ENCODE peak calls at places on chromosomes 13 and 19, in five cellular contexts. W is K562, S is ovary, H is H1, R is tibial nerve. B is an unnamed sample.

GRCh38 chr13:113649212-113649611 is 8.8 kb downstream of the ATP4B start:
- DNase-seq in R (no peak), H (no peak), W (no peak), S (no peak), B (peak)

GRCh38 chr19:46787331-46788100 is 878 bp downstream of the SLC1A5 start:
- DNase-seq in R (peak), W (peak), S (peak), H (no peak), B (peak)

GRCh38 chr13:32309812-32310706 is 5.1 kb downstream of the ZAR1L start:
- DNase-seq in W (peak), H (no peak), R (no peak), S (peak), B (no peak)

GRCh38 chr19:47098608-47099007 is 15.0 kb downstream of the ZC3H4 start:
- DNase-seq in R (no peak), S (no peak), W (no peak), H (no peak), B (no peak)

GRCh38 chr13:42066542-42066941 is 18.1 kb downstream of the DGKH start:
- DNase-seq in H (no peak), W (no peak), S (no peak), R (no peak), B (no peak)

GRCh38 chr19:6765738-6766356 is 1.4 kb downstream of the SH2D3A start:
- DNase-seq in R (no peak), W (no peak), H (peak), S (no peak), B (peak)

GRCh38 chr19:19388568-19389555 is 16.6 kb upstream of the GATAD2A start:
- DNase-seq in W (peak), H (no peak), S (no peak), R (no peak), B (no peak)

GRCh38 chr19:4130635-4131438 is 6.9 kb upstream of the MAP2K2 start:
- DNase-seq in H (no peak), S (no peak), W (peak), R (no peak), B (no peak)

GRCh38 chr13:35857769-35858168 is 273.4 kb downstream of the DCLK1 start:
- DNase-seq in W (no peak), R (no peak), H (peak), S (no peak), B (no peak)

GRCh38 chr19:12676384-12676792 is 5.3 kb downstream of the DHPS start:
- DNase-seq in S (peak), R (peak), W (peak), H (no peak), B (peak)

GRCh38 chr13:24142886-24143285 is 17.6 kb upstream of the SPATA13 start:
- DNase-seq in R (no peak), W (no peak), S (no peak), H (no peak), B (no peak)

GRCh38 chr19:16571283-16571682 is 932 bp downstream of the SLC35E1 start:
- DNase-seq in H (no peak), W (no peak), S (no peak), R (no peak), B (no peak)

GRCh38 chr13:35854286-35854685 is 276.9 kb downstream of the DCLK1 start:
- DNase-seq in R (no peak), W (no peak), H (no peak), S (no peak), B (no peak)

GRCh38 chr19:38838208-38838985 is 6.8 kb upstream of the ECH1 start:
- DNase-seq in H (no peak), R (no peak), S (no peak), W (no peak), B (no peak)

GRCh38 chr13:36090592-36090991 is 40.6 kb downstream of the DCLK1 start:
- DNase-seq in W (no peak), H (no peak), R (no peak), S (no peak), B (no peak)

GRCh38 chr13:105465251-105465650 is 1070.2 kb downstream of the EFNB2 start:
- DNase-seq in R (no peak), W (no peak), S (no peak), H (no peak), B (no peak)

GRCh38 chr13:48500652-48501197 is 32.2 kb downstream of the RCBTB2 start:
- DNase-seq in R (no peak), S (no peak), W (no peak), H (no peak), B (no peak)

GRCh38 chr19:16018106-16018755 is 58.1 kb upstream of the TPM4 start:
- DNase-seq in R (no peak), H (no peak), W (no peak), S (no peak), B (no peak)

GRCh38 chr13:110538632-110539031 is 22.9 kb downstream of the RAB20 start:
- DNase-seq in H (no peak), R (peak), W (no peak), S (peak), B (no peak)

GRCh38 chr19:33872445-33873320 is 76.0 kb downstream of the KCTD15 start:
- DNase-seq in H (no peak), R (no peak), S (no peak), W (no peak), B (no peak)

GRCh38 chr19:4199699-4200293 is 17.3 kb downstream of the ANKRD24 start:
- DNase-seq in S (no peak), R (no peak), W (peak), H (no peak), B (no peak)

GRCh38 chr19:35060160-35060855 is 18.8 kb downstream of the HPN start:
- DNase-seq in S (no peak), H (no peak), R (no peak), W (no peak), B (no peak)

GRCh38 chr13:23739597-23739996 is 149.6 kb downstream of the MIPEP start:
- DNase-seq in S (no peak), R (no peak), W (no peak), H (no peak), B (no peak)

DNA sequence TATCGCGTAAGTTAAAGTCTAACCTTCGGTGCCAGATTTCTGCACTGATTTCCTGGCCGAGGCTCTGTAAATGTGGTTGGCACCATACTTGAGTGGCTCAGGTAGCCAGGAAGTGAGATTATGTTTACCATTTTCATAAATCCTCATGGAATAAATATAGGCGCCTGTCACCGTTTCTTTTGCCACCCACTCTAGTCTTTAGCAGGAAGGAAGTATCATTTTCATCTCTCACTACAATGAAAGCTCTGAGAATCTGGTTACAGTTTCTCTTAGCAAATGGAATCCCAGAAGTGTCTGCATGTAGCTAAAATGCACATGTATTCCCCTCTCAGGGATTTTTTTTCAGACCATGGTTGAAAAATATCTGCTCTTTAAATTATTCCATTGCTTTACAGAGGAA is 221.5 kb upstream of the SPRY2 start:
- DNase-seq in H (no peak), R (no peak), S (no peak), W (no peak), B (no peak)
- TF ChIP-seq EP300 in H (no peak), R (no peak), S (no peak), W (no peak), B (no peak)

GRCh38 chr19:28640506-28640905 is 572.4 kb downstream of the UQCRFS1 start:
- DNase-seq in H (no peak), W (no peak), S (no peak), R (no peak), B (no peak)

GRCh38 chr19:28643284-28643683 is 569.7 kb downstream of the UQCRFS1 start:
- DNase-seq in H (no peak), R (no peak), W (no peak), S (no peak), B (no peak)

GRCh38 chr19:28642787-28643186 is 570.2 kb downstream of the UQCRFS1 start:
- DNase-seq in W (no peak), R (no peak), H (no peak), S (no peak), B (no peak)

GRCh38 chr19:28644261-28644660 is 568.7 kb downstream of the UQCRFS1 start:
- DNase-seq in R (no peak), S (no peak), W (no peak), H (no peak), B (no peak)

GRCh38 chr19:28641395-28641794 is 571.6 kb downstream of the UQCRFS1 start:
- DNase-seq in H (no peak), W (no peak), S (no peak), R (no peak), B (peak)
- TF ChIP-seq CTCF in H (peak), W (no peak), S (no peak), R (no peak), B (no peak)

DNA sequence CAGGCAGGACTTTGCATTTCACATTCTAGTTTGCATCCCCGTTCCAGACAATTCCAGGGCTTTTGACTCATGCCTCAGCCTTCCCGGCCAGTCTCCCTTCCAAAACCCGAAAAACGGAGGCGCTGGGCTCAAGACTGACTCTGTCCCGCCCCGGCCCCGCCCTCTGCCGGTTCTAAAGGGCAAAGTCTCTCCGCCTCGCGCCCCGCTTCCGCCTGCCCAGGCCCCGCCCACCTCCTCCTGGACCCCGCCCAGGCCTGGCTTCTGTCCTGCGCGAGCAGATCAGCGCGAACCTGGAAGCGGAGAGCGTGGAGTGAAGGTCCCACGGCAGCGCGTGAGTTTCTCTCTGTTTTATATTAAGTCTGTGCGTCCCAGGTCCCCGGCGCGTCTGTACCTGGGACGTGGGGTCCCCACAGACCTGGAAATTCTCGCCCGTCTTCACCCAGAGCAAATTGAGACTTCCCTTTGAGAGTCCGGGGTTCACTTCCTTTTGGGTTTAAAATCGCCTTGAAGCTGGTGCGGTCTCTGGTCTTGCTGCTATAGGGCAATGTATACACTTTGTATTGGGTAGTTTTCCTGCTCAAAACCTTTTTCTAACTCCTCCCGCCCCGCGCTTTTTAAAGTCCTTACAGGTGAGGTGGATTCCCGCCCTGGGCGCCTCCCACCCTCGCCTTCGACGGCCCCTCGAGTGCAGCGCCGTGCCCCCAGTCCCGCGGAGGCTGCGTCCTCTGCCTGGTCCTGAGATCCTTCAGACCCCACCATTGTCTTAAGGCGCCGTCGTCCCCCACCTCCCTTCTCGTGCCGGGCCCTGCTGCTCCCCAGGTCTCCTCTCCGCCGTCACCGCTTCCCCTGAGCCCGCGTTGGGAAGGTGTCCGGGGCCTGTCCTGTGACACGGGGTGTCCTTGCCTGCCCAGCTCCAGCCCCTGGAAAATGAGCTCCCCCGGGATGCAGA is 31.2 kb downstream of the ZNF701 start:
- DNase-seq in R (peak), H (peak), S (peak), W (peak), B (peak)
- TF ChIP-seq EP300 in R (peak), H (no peak), S (no peak), W (no peak), B (no peak)

GRCh38 chr19:48780684-48781391 is 25.5 kb downstream of the FGF21 start:
- DNase-seq in R (peak), S (no peak), H (no peak), W (peak), B (peak)

GRCh38 chr19:48779636-48780035 is 24.3 kb downstream of the FGF21 start:
- DNase-seq in R (no peak), H (no peak), W (peak), S (no peak), B (no peak)

GRCh38 chr19:48784527-48784926 is 26.3 kb downstream of the BCAT2 start:
- DNase-seq in R (no peak), S (no peak), W (peak), H (no peak), B (no peak)
- TF ChIP-seq CTCF in R (no peak), S (no peak), W (peak), H (no peak), B (no peak)

DNA sequence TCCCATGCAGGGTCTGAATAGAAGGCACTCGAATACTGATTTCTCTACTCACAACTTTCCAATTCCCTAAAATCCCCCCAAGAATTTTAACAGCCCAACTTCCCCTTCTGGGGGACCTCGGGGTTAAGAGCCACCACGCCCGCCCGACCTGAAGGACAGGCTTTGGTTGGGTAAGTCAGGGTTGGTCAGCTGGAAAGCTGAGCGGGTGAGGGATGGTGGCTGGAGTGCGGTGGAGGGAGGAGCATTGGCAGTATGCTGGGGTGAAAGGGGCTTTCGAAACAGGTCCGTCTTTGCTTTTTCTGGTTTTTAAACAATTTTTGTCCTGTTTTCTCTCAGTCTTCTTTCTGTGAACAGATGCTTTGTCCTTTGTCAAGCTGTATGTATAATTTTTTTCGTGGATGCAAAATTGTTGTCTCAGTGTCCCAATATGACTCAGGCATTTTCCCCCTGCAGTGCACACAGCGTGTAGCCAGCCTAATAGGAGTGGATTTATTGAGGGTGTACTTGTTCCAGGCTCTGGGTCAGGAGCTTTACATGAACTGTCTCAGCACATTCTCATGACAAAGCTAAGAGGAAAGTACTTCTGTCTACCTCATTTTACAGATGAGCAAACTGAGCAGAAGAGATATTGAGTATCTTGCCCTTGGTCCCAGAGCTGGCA is 50.9 kb downstream of the STK24 start:
- DNase-seq in S (no peak), W (no peak), H (no peak), R (no peak), B (no peak)
- TF ChIP-seq EP300 in S (no peak), W (no peak), H (no peak), R (no peak), B (no peak)

GRCh38 chr13:53075356-53076041 is 46.9 kb downstream of the OLFM4 start:
- DNase-seq in S (no peak), R (no peak), W (no peak), H (no peak), B (no peak)

GRCh38 chr13:53068841-53069520 is 40.4 kb downstream of the OLFM4 start:
- DNase-seq in S (no peak), R (no peak), W (no peak), H (no peak), B (no peak)

GRCh38 chr13:53073711-53074110 is 45.1 kb downstream of the OLFM4 start:
- DNase-seq in H (no peak), W (no peak), R (no peak), S (no peak), B (no peak)

GRCh38 chr13:53069800-53070199 is 41.2 kb downstream of the OLFM4 start:
- DNase-seq in S (no peak), R (no peak), H (no peak), W (no peak), B (no peak)

GRCh38 chr13:53074119-53074518 is 45.5 kb downstream of the OLFM4 start:
- DNase-seq in W (no peak), S (no peak), R (no peak), H (no peak), B (no peak)
- TF ChIP-seq CTCF in W (no peak), S (no peak), R (no peak), H (no peak), B (no peak)